ENCODE peak calls at places on chromosomes 5 and 9, in seven cellular contexts. W is GM12878, U is K562, K is SK-N-SH, V is HCT116, Y is H1, R is HepG2. G is an unnamed sample.

GRCh38 chr5:73339711-73340110 is 108.9 kb downstream of the FOXD1 start:
- DNase-seq in W (no peak), U (no peak), K (no peak), V (no peak), Y (no peak), R (no peak), G (no peak)

GRCh38 chr5:132459983-132460834 is 30.4 kb downstream of the IRF1 start:
- DNase-seq in W (no peak), U (peak; percentile 47), K (no peak), V (no peak), Y (no peak), R (no peak), G (no peak)

GRCh38 chr9:35659340-35659739 is 1.2 kb downstream of the CCDC107 start:
- DNase-seq in W (no peak), U (no peak), K (no peak), V (no peak), Y (no peak), R (no peak), G (peak; percentile 23)

GRCh38 chr5:150213530-150213929 is 23.7 kb downstream of the SLC6A7 start:
- DNase-seq in W (no peak), U (no peak), K (no peak), V (no peak), Y (no peak), R (no peak), G (no peak)

GRCh38 chr9:74719306-74719705 is 168.4 kb downstream of the TRPM6 start:
- DNase-seq in W (no peak), U (no peak), K (no peak), V (no peak), Y (no peak), R (no peak), G (no peak)

GRCh38 chr5:67181648-67182218 is 14.9 kb downstream of the CD180 start:
- DNase-seq in W (no peak), U (no peak), K (no peak), V (no peak), Y (no peak), R (no peak), G (no peak)

GRCh38 chr9:2337131-2337530 is 284.5 kb upstream of the VLDLR start:
- DNase-seq in W (no peak), U (no peak), K (no peak), V (no peak), Y (no peak), R (no peak), G (no peak)

GRCh38 chr9:95874989-95875304 is 544 bp upstream of the ERCC6L2 start:
- DNase-seq in W (no peak), U (peak; percentile 44), K (peak; percentile 50), V (no peak), Y (no peak), R (peak; percentile 7), G (peak; percentile 43)

GRCh38 chr9:132404228-132404881 is 2.3 kb downstream of the TTF1 start:
- DNase-seq in W (no peak), U (no peak), K (no peak), V (no peak), Y (no peak), R (no peak), G (no peak)

GRCh38 chr5:149267241-149267973 is 4.3 kb upstream of the AFAP1L1 start:
- DNase-seq in W (no peak), U (no peak), K (no peak), V (no peak), Y (no peak), R (no peak), G (no peak)

GRCh38 chr9:93994132-93994531 is 39.0 kb upstream of the BARX1 start:
- DNase-seq in W (no peak), U (no peak), K (no peak), V (no peak), Y (no peak), R (no peak), G (no peak)

GRCh38 chr9:130042406-130042930 is 521 bp downstream of the FNBP1 start:
- DNase-seq in W (no peak), U (peak; percentile 48), K (peak; percentile 80), V (no peak), Y (peak; percentile 72), R (no peak), G (peak; percentile 48)

GRCh38 chr9:132201139-132201538 is 39.3 kb downstream of the NTNG2 start:
- DNase-seq in W (no peak), U (no peak), K (no peak), V (no peak), Y (no peak), R (no peak), G (no peak)

GRCh38 chr5:134242146-134242545 is 16.3 kb upstream of the PPP2CA start:
- DNase-seq in W (no peak), U (no peak), K (no peak), V (no peak), Y (no peak), R (peak; percentile 67), G (no peak)

GRCh38 chr5:149125386-149125891 is 15.9 kb upstream of the ABLIM3 start:
- DNase-seq in W (no peak), U (no peak), K (no peak), V (no peak), Y (peak; percentile 58), R (peak; percentile 36), G (peak; percentile 66)

GRCh38 chr9:110298028-110298605 is 39.5 kb downstream of the TXNDC8 start:
- DNase-seq in W (no peak), U (no peak), K (no peak), V (no peak), Y (no peak), R (peak; percentile 29), G (no peak)

GRCh38 chr5:94793816-94794198 is 175.3 kb downstream of the SLF1 start:
- DNase-seq in W (no peak), U (no peak), K (no peak), V (no peak), Y (no peak), R (no peak), G (no peak)

GRCh38 chr9:87622098-87622497 is 103.8 kb upstream of the CTSL start:
- DNase-seq in W (no peak), U (no peak), K (no peak), V (no peak), Y (no peak), R (no peak), G (no peak)

DNA sequence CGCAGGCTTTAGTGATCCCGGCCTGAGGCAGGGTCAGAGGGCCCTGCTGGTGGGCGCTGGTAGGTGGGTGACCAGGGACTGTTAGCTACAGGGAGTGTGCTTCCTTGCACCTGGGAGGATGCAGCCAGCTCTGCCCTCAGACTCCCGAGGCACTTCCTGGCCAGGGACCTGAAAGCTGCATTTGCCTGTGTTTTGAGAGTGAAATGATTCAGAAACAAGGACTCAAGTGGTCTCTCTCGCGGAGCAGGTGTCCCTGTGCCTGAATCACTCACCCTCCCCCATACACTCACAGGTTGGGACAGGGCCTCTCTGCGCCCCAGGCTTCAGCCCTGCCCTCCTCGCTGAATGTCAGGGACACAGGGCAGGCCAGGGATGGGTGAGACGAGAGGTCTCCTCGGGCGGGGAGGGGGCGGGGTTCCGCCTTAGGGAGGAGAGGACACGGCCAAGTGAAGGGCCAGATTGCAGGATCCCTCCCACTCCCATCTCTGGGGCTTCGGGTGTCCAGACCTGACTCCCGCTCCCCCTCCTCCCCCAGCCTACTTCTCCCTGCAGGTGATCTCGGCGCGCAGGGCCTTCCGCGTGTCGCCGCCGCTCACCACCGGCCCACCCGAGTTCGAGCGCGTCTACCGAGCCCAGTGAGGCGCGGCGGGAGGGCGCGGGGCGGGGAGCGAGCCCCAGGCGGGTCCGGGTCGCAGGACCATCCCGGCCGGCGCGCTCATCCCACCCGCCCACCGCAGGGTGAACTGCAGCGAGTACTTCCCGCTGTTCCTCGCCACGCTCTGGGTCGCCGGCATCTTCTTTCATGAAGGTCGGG is 1.5 kb downstream of the LTC4S start:
- DNase-seq in W (no peak), U (no peak), K (peak; percentile 73), V (no peak), Y (peak; percentile 72), R (no peak), G (peak; percentile 52)
- TF ChIP-seq JUND in W (no peak), U (no peak), K (no peak), V (no peak), Y (no peak), R (no peak), G (no peak)

DNA sequence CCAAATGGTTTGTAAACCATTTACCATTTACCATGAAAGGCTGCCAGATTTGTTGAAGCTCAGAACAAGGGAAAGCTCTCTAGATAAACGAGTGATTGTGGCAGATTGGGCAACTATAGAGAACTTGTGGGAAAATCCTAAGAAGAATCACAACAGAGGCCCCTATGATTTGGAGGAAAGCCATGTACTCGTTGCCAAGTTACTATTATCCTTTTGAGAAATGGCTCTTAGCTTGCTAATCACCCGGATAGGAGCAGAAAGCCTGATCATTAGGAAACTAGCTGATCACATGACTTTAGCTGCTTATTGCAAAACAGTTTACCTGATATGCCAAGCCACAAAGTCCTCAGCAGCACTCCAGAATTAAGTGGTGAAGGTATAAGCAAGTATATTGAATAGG is 23.5 kb upstream of the ATG10 start:
- DNase-seq in W (no peak), U (no peak), K (no peak), V (no peak), Y (no peak), R (no peak), G (no peak)
- TF ChIP-seq JUND in W (no peak), U (no peak), K (no peak), V (no peak), Y (no peak), R (no peak), G (no peak)

GRCh38 chr9:71676460-71676859 is 91.9 kb downstream of the CEMIP2 start:
- DNase-seq in W (no peak), U (no peak), K (no peak), V (no peak), Y (no peak), R (no peak), G (no peak)

GRCh38 chr9:71677209-71677608 is 91.1 kb downstream of the CEMIP2 start:
- DNase-seq in W (no peak), U (no peak), K (no peak), V (no peak), Y (no peak), R (no peak), G (no peak)

GRCh38 chr9:71680189-71680983 is 87.9 kb downstream of the CEMIP2 start:
- DNase-seq in W (no peak), U (no peak), K (no peak), V (no peak), Y (no peak), R (peak; percentile 90), G (peak; percentile 69)

GRCh38 chr9:71681104-71681707 is 87.1 kb downstream of the CEMIP2 start:
- DNase-seq in W (no peak), U (no peak), K (no peak), V (no peak), Y (no peak), R (no peak), G (no peak)

GRCh38 chr9:71678999-71679398 is 89.3 kb downstream of the CEMIP2 start:
- DNase-seq in W (no peak), U (no peak), K (no peak), V (no peak), Y (no peak), R (no peak), G (no peak)
- TF ChIP-seq JUND in W (no peak), U (no peak), K (no peak), V (no peak), Y (no peak), R (no peak), G (no peak)

DNA sequence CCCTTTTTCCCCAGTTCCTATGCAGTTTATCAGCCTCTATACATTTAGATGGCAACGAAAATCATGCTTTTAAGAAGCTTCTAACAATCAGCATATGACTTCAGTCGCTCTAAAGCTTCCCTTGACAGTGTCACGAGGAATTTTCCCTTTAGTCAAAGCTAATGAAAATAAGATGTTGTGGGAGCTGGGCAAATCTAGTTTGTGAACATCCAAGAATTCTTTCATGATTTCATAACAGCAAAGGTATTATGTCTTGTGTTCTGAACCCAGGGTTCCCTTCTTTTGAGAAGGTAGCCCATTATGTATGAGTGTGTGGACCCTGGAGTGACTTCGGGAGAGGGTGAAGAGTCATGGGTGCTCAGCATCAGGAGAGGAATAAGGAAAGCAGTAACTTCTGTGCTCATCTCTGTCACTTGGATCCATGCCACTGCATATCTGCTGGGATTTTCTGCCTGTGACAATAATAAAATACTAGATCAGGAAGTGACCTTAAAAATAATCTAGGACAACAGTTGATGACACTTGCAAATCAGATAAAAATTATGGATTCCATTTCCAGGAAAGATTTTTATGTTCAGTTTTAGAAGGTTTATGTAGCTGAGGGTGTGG is 102.4 kb downstream of the PCSK1 start:
- DNase-seq in W (no peak), U (no peak), K (no peak), V (no peak), Y (no peak), R (no peak), G (no peak)
- TF ChIP-seq JUND in W (no peak), U (no peak), K (no peak), V (no peak), Y (no peak), R (no peak), G (no peak)